ENCODE peak calls at places on chromosome 20, in four cellular contexts. One of them, this sample, is unnamed.

GRCh38 chr20:14853079-14853478 is 515.7 kb upstream of the FLRT3 start:
- DNase-seq in CD4-positive, alpha-beta memory T cell: no peak
- DNase-seq in tibial nerve: no peak
- DNase-seq in GM12878: peak; percentile 71
- DNase-seq in this sample: no peak

GRCh38 chr20:20393207-20393606 is 25.3 kb downstream of the INSM1 start:
- DNase-seq in CD4-positive, alpha-beta memory T cell: no peak
- DNase-seq in tibial nerve: no peak
- DNase-seq in GM12878: no peak
- DNase-seq in this sample: no peak

GRCh38 chr20:13401596-13401995 is 180.5 kb downstream of the ISM1 start:
- DNase-seq in CD4-positive, alpha-beta memory T cell: no peak
- DNase-seq in tibial nerve: no peak
- DNase-seq in GM12878: no peak
- DNase-seq in this sample: no peak

GRCh38 chr20:11117808-11118528 is 444.2 kb upstream of the JAG1 start:
- DNase-seq in CD4-positive, alpha-beta memory T cell: no peak
- DNase-seq in tibial nerve: no peak
- DNase-seq in GM12878: no peak
- DNase-seq in this sample: no peak

GRCh38 chr20:21272279-21272678 is 30.9 kb upstream of the XRN2 start:
- DNase-seq in CD4-positive, alpha-beta memory T cell: no peak
- DNase-seq in tibial nerve: no peak
- DNase-seq in GM12878: no peak
- DNase-seq in this sample: no peak

GRCh38 chr20:8764289-8764962 is 304.5 kb upstream of the PLCB4 start:
- DNase-seq in CD4-positive, alpha-beta memory T cell: no peak
- DNase-seq in tibial nerve: no peak
- DNase-seq in GM12878: no peak
- DNase-seq in this sample: no peak

GRCh38 chr20:36645998-36646397 is at the start of gene SLA2:
- DNase-seq in CD4-positive, alpha-beta memory T cell: peak; percentile 76
- DNase-seq in tibial nerve: no peak
- DNase-seq in GM12878: no peak
- DNase-seq in this sample: peak; percentile 25

GRCh38 chr20:10282930-10283556 is 64.4 kb downstream of the SNAP25 start:
- DNase-seq in CD4-positive, alpha-beta memory T cell: no peak
- DNase-seq in tibial nerve: no peak
- DNase-seq in GM12878: no peak
- DNase-seq in this sample: no peak

GRCh38 chr20:60857708-60858107 is 394.4 kb upstream of the CDH4 start:
- DNase-seq in CD4-positive, alpha-beta memory T cell: no peak
- DNase-seq in tibial nerve: no peak
- DNase-seq in GM12878: no peak
- DNase-seq in this sample: no peak

DNA sequence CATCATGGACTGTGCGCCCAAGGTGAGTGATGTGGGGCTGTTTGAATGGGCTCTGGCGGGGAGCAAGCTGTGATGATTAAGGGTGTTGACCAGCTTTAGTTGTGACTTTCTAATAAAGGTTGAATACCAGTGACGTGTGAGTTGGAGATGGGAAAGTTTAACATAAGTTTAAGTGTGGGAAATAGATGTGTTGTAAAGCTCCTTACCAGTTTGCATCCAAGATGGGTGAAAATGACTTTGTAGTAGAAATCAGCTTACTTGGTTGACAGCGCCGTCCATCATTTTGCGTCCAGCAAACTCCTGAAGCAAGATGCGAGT is 372 bp downstream of the CASS4 start:
- DNase-seq in CD4-positive, alpha-beta memory T cell: no peak
- DNase-seq in tibial nerve: no peak
- DNase-seq in GM12878: no peak
- DNase-seq in this sample: no peak
- H3K4me1 ChIP-seq in CD4-positive, alpha-beta memory T cell: peaks cover 64% of the 10 kb centered on the region
- H3K4me1 ChIP-seq in tibial nerve: peaks cover 9% of the 10 kb centered on the region
- H3K4me1 ChIP-seq in GM12878: peaks cover 6% of the 10 kb centered on the region
- H3K4me1 ChIP-seq in this sample: peaks cover 23% of the 10 kb centered on the region

GRCh38 chr20:54013397-54013941 is 56.9 kb downstream of the BCAS1 start:
- DNase-seq in CD4-positive, alpha-beta memory T cell: no peak
- DNase-seq in tibial nerve: no peak
- DNase-seq in GM12878: no peak
- DNase-seq in this sample: no peak
- H3K27ac ChIP-seq in CD4-positive, alpha-beta memory T cell: no peak overlapping the region
- H3K27ac ChIP-seq in tibial nerve: no peak overlapping the region
- H3K27ac ChIP-seq in GM12878: no peak overlapping the region
- H3K27ac ChIP-seq in this sample: no peak overlapping the region

GRCh38 chr20:62376112-62377063 is 9.3 kb upstream of the LAMA5 start:
- DNase-seq in CD4-positive, alpha-beta memory T cell: no peak
- DNase-seq in tibial nerve: no peak
- DNase-seq in GM12878: no peak
- DNase-seq in this sample: no peak
- H3K4me1 ChIP-seq in CD4-positive, alpha-beta memory T cell: no peaks in the 10 kb centered on the region
- H3K4me1 ChIP-seq in tibial nerve: peaks cover 18% of the 10 kb centered on the region
- H3K4me1 ChIP-seq in GM12878: no peaks in the 10 kb centered on the region
- H3K4me1 ChIP-seq in this sample: peaks cover 15% of the 10 kb centered on the region

DNA sequence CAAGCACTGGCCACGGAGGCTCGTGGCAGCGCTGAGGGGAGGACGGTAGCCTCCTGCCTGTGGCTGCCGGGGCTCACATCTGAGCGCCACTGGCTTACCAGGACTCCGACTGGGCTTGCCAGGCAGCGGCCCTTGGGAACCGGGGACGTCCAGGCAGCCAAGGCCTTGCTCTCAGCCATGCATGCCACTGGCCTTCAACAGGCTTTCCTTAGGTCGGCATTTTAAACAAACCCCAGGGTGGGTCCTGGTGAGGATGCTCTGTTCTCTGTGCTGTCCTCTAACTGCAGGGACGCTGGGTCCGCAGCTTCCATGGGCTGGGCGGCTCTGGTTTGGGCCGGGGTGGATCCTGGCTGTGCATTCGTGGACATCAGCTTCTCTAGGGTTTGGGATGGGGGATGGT is 59.1 kb upstream of the BHLHE23 start:
- DNase-seq in CD4-positive, alpha-beta memory T cell: no peak
- DNase-seq in tibial nerve: no peak
- DNase-seq in GM12878: no peak
- DNase-seq in this sample: no peak
- H3K27ac ChIP-seq in CD4-positive, alpha-beta memory T cell: no peak overlapping the region
- H3K27ac ChIP-seq in tibial nerve: no peak overlapping the region
- H3K27ac ChIP-seq in GM12878: no peak overlapping the region
- H3K27ac ChIP-seq in this sample: no peak overlapping the region